ENCODE peak calls at places on chromosomes 4 and X, in seven cellular contexts. V is nephron progenitor cell, Y is GM13977, G is AG09309, R is cardiac muscle cell, L is bronchial epithelial cell, D is upper lobe of right lung. U is an unnamed sample.

GRCh38 chr4:78512357-78512920 is 39.1 kb upstream of the ANXA3 start:
- DNase-seq in V (no peak), Y (no peak), G (no peak), R (peak; percentile 40), L (no peak), D (peak; percentile 63), U (no peak)

GRCh38 chr4:85901500-85901899 is 426.6 kb downstream of the ARHGAP24 start:
- DNase-seq in V (no peak), Y (no peak), G (no peak), R (no peak), L (peak; percentile 7), D (no peak), U (peak; percentile 13)

GRCh38 chr4:183747931-183748664 is 89.0 kb downstream of the TRAPPC11 start:
- DNase-seq in V (no peak), Y (no peak), G (no peak), R (no peak), L (no peak), D (no peak), U (peak; percentile 42)

GRCh38 chrX:72274526-72274925 is 2.5 kb downstream of the RPS4X start:
- DNase-seq in V (no peak), Y (no peak), G (no peak), R (peak; percentile 36), L (no peak), D (no peak), U (no peak)

GRCh38 chrX:119688856-119689455 is 4.0 kb downstream of the SEPTIN6 start:
- DNase-seq in V (no peak), Y (no peak), G (no peak), R (no peak), L (no peak), D (no peak), U (no peak)

GRCh38 chr4:56286763-56287162 is 100.5 kb downstream of the AASDH start:
- DNase-seq in V (no peak), Y (no peak), G (no peak), R (peak; percentile 34), L (no peak), D (no peak), U (peak; percentile 35)

GRCh38 chr4:47213106-47213505 is 181.7 kb downstream of the GABRB1 start:
- DNase-seq in V (no peak), Y (no peak), G (no peak), R (peak; percentile 15), L (no peak), D (no peak), U (no peak)

GRCh38 chr4:139024686-139025085 is 9.1 kb downstream of the NOCT start:
- DNase-seq in V (no peak), Y (no peak), G (no peak), R (no peak), L (no peak), D (no peak), U (no peak)

GRCh38 chrX:41085883-41086626 is 810 bp downstream of the USP9X start:
- DNase-seq in V (peak; percentile 57), Y (peak; percentile 67), G (no peak), R (peak; percentile 50), L (peak; percentile 35), D (peak; percentile 73), U (peak; percentile 52)

GRCh38 chrX:71923516-71923915 is 12.9 kb downstream of the NHSL2 start:
- DNase-seq in V (no peak), Y (no peak), G (no peak), R (peak; percentile 27), L (no peak), D (no peak), U (peak; percentile 48)

GRCh38 chrX:118116308-118117068 is at the start of gene KLHL13:
- DNase-seq in V (peak; percentile 56), Y (peak; percentile 22), G (no peak), R (peak; percentile 44), L (no peak), D (peak; percentile 58), U (peak; percentile 33)

GRCh38 chrX:22247169-22247568 is 25.5 kb upstream of the CBLL2 start:
- DNase-seq in V (no peak), Y (no peak), G (no peak), R (no peak), L (peak; percentile 20), D (no peak), U (no peak)

GRCh38 chr4:99507762-99508161 is 3.1 kb upstream of the C4orf17 start:
- DNase-seq in V (no peak), Y (no peak), G (no peak), R (no peak), L (peak; percentile 78), D (no peak), U (peak; percentile 26)

GRCh38 chr4:26454961-26455360 is 35.3 kb downstream of the CCKAR start:
- DNase-seq in V (no peak), Y (no peak), G (no peak), R (no peak), L (no peak), D (no peak), U (no peak)

GRCh38 chr4:94446386-94446785 is 5.4 kb upstream of the PDLIM5 start:
- DNase-seq in V (no peak), Y (no peak), G (peak; percentile 73), R (peak; percentile 91), L (peak; percentile 98), D (no peak), U (peak; percentile 85)

GRCh38 chrX:103774070-103774642 is 2.5 kb upstream of the PLP1 start:
- DNase-seq in V (no peak), Y (no peak), G (peak; percentile 10), R (peak; percentile 75), L (peak; percentile 30), D (no peak), U (peak; percentile 64)

GRCh38 chr4:26787461-26788340 is 72.9 kb upstream of the STIM2 start:
- DNase-seq in V (no peak), Y (no peak), G (no peak), R (peak; percentile 63), L (peak; percentile 93), D (no peak), U (peak; percentile 88)

GRCh38 chrX:147699061-147699460 is 212.7 kb upstream of the FMR1 start:
- DNase-seq in V (no peak), Y (no peak), G (no peak), R (no peak), L (no peak), D (no peak), U (no peak)

GRCh38 chrX:119729408-119730201 is 28.8 kb upstream of the SOWAHD start:
- DNase-seq in V (peak; percentile 62), Y (peak; percentile 64), G (peak; percentile 52), R (peak; percentile 80), L (peak; percentile 52), D (peak; percentile 64), U (peak; percentile 73)

GRCh38 chrX:97597954-97598353 is 714.2 kb downstream of the RPA4 start:
- DNase-seq in V (no peak), Y (no peak), G (no peak), R (no peak), L (no peak), D (no peak), U (no peak)

GRCh38 chr4:4659871-4660651 is 118.2 kb upstream of the STX18 start:
- DNase-seq in V (no peak), Y (no peak), G (peak; percentile 61), R (peak; percentile 89), L (peak; percentile 83), D (no peak), U (peak; percentile 92)

GRCh38 chrX:154370882-154371770 is 3.3 kb downstream of the FLNA start:
- DNase-seq in V (peak; percentile 88), Y (peak; percentile 92), G (peak; percentile 76), R (peak; percentile 95), L (peak; percentile 66), D (peak; percentile 97), U (peak; percentile 93)

GRCh38 chr4:166128452-166128851 is 255.4 kb downstream of the TLL1 start:
- DNase-seq in V (no peak), Y (no peak), G (no peak), R (peak; percentile 56), L (peak; percentile 72), D (no peak), U (peak; percentile 93)

GRCh38 chr4:157315968-157316367 is 95.4 kb downstream of the GRIA2 start:
- DNase-seq in V (no peak), Y (no peak), G (no peak), R (no peak), L (peak; percentile 8), D (no peak), U (no peak)

GRCh38 chr4:184330008-184330400 is 112.3 kb upstream of the ENPP6 start:
- DNase-seq in V (no peak), Y (peak; percentile 36), G (no peak), R (no peak), L (no peak), D (peak; percentile 84), U (no peak)

DNA sequence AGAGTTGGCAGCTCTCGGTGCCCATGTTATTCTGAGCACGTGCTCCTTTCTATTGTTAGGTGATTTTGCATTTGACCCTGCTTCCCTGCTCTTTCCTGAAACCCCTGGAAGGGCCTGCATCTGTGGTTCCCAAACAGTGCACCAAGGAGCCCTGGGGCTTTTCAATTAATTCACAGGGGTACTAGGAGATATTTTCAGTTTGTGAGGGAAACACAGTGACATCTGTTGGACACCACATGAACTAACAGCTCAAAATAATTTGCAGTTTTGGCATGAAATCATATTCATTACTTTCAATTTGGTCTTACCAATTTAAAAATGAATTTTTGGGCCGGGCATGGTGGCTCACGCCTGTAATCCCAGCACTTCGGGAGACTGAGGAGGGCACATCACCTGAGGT is 156.6 kb downstream of the GATB start:
- DNase-seq in V (no peak), Y (peak; percentile 16), G (no peak), R (peak; percentile 42), L (peak; percentile 19), D (no peak), U (peak; percentile 29)
- TF ChIP-seq CTCF in V (no peak), Y (peak; percentile 47), G (peak; percentile 57), R (peak; percentile 53), L (peak; percentile 33), D (peak; percentile 26), U (peak; percentile 58)

DNA sequence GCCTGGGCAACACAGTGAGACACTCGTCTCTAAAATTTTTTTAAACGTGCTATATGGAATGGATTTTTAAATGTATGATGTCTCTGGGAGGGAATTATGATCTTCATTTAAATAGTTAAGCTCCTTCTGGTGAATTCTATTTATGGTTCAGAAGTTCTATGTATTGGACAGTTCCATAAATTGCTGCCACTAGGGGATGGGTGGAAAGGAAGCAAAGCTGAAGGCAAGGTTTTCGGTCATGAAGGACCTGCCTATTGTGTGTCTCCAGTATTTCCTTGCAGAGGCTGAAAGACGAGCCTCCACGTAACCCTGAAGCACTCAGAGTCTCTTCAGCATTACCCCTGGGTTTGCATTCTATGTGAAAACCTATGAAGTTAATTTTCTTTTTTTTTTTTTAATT is 451.5 kb upstream of the FAT1 start:
- DNase-seq in V (no peak), Y (no peak), G (no peak), R (no peak), L (no peak), D (no peak), U (no peak)
- TF ChIP-seq CTCF in V (no peak), Y (no peak), G (peak; percentile 29), R (no peak), L (no peak), D (no peak), U (no peak)

GRCh38 chr4:18021720-18022571 is at the start of gene LCORL:
- DNase-seq in V (peak; percentile 91), Y (peak; percentile 95), G (peak; percentile 78), R (peak; percentile 98), L (peak; percentile 90), D (peak; percentile 98), U (peak; percentile 97)
- TF ChIP-seq CTCF in V (no peak), Y (peak; percentile 46), G (no peak), R (no peak), L (no peak), D (peak; percentile 19), U (no peak)

DNA sequence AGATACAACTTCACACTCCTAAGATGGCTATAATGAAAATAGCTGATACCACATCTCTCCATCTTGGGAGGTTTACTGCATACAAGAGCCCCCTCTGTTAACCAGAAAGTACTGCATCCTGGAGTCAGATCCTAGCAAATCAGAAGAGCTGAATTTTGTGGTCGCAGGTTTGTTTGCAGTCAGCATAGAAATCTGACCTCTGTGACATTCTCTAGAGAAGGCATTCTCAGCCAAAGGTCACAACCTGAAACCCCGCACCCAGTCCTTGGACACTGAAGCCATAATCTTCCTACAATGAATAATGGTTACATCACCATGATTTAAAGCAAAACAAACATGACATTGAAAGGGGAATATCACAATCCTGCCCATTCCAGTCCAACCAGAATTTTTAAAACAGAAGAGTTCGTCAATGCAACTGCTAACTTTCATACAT is 17.7 kb downstream of the HS6ST2 start:
- DNase-seq in V (peak; percentile 14), Y (no peak), G (no peak), R (no peak), L (peak; percentile 75), D (no peak), U (peak; percentile 19)
- TF ChIP-seq CTCF in V (peak; percentile 50), Y (no peak), G (no peak), R (no peak), L (peak; percentile 16), D (no peak), U (peak; percentile 22)